ENCODE peak calls at places on chromosomes 2 and 18, in seven cellular contexts. M is WTC11, Y is type B pancreatic cell, Q is H9, Z is choroid plexus epithelial cell, C is colonic mucosa, X is AG04449. P is an unnamed sample.

GRCh38 chr2:5227062-5227699 is 465.0 kb upstream of the SOX11 start:
- DNase-seq in M (no peak), Y (no peak), Q (no peak), Z (peak), C (no peak), X (no peak), P (no peak)

GRCh38 chr2:21358971-21359370 is 235.2 kb downstream of the TDRD15 start:
- DNase-seq in M (no peak), Y (no peak), Q (no peak), Z (peak), C (no peak), X (no peak), P (no peak)

GRCh38 chr2:236216711-236217110 is 47.5 kb downstream of the ASB18 start:
- DNase-seq in M (no peak), Y (peak), Q (peak), Z (no peak), C (peak), X (no peak), P (peak)

GRCh38 chr2:147818741-147819140 is 26.1 kb upstream of the ACVR2A start:
- DNase-seq in M (no peak), Y (no peak), Q (no peak), Z (peak), C (no peak), X (no peak), P (no peak)

GRCh38 chr2:65379721-65380171 is 52.7 kb downstream of the SPRED2 start:
- DNase-seq in M (no peak), Y (no peak), Q (no peak), Z (no peak), C (peak), X (no peak), P (no peak)

GRCh38 chr18:8329186-8329771 is 280.0 kb upstream of the RAB12 start:
- DNase-seq in M (no peak), Y (no peak), Q (no peak), Z (peak), C (no peak), X (peak), P (no peak)

GRCh38 chr2:44015239-44015638 is 19.4 kb upstream of the LRPPRC start:
- DNase-seq in M (no peak), Y (no peak), Q (no peak), Z (no peak), C (no peak), X (no peak), P (no peak)

GRCh38 chr2:109242654-109243331 is 113.8 kb downstream of the SH3RF3 start:
- DNase-seq in M (no peak), Y (no peak), Q (no peak), Z (peak), C (no peak), X (peak), P (peak)

GRCh38 chr18:48789259-48789812 is 161.4 kb downstream of the SMAD7 start:
- DNase-seq in M (no peak), Y (no peak), Q (no peak), Z (no peak), C (no peak), X (no peak), P (no peak)

GRCh38 chr2:155062250-155062985 is 363.9 kb downstream of the KCNJ3 start:
- DNase-seq in M (no peak), Y (no peak), Q (no peak), Z (no peak), C (no peak), X (no peak), P (no peak)

GRCh38 chr18:62717850-62718229 is 2.5 kb downstream of the PHLPP1 start:
- DNase-seq in M (no peak), Y (no peak), Q (no peak), Z (peak), C (no peak), X (no peak), P (no peak)

GRCh38 chr2:56229397-56230060 is 45.7 kb downstream of the CCDC85A start:
- DNase-seq in M (no peak), Y (no peak), Q (no peak), Z (no peak), C (no peak), X (no peak), P (no peak)

GRCh38 chr2:144660518-144661316 is 140.8 kb upstream of the ZEB2 start:
- DNase-seq in M (no peak), Y (no peak), Q (no peak), Z (peak), C (no peak), X (no peak), P (no peak)

GRCh38 chr18:58858591-58859468 is 5.8 kb upstream of the ZNF532 start:
- DNase-seq in M (no peak), Y (no peak), Q (no peak), Z (no peak), C (peak), X (no peak), P (no peak)

GRCh38 chr2:66434679-66435548 is at the start of gene MEIS1:
- DNase-seq in M (peak), Y (peak), Q (peak), Z (peak), C (peak), X (peak), P (peak)

GRCh38 chr2:182163878-182164277 is 178.2 kb downstream of the PPP1R1C start:
- DNase-seq in M (no peak), Y (no peak), Q (no peak), Z (no peak), C (no peak), X (no peak), P (no peak)

GRCh38 chr2:211745295-211746097 is 793.1 kb downstream of the ERBB4 start:
- DNase-seq in M (peak), Y (no peak), Q (peak), Z (peak), C (peak), X (no peak), P (no peak)

GRCh38 chr2:101692766-101693165 is 4.7 kb upstream of the MAP4K4 start:
- DNase-seq in M (no peak), Y (no peak), Q (no peak), Z (no peak), C (no peak), X (no peak), P (no peak)

GRCh38 chr18:65206551-65207260 is 544.1 kb upstream of the CDH7 start:
- DNase-seq in M (peak), Y (no peak), Q (peak), Z (no peak), C (no peak), X (no peak), P (no peak)

GRCh38 chr2:120175000-120175581 is 48.1 kb downstream of the TMEM185B start:
- DNase-seq in M (no peak), Y (no peak), Q (no peak), Z (peak), C (peak), X (peak), P (no peak)

GRCh38 chr2:36982467-36982866 is 16.1 kb upstream of the STRN start:
- DNase-seq in M (no peak), Y (no peak), Q (no peak), Z (no peak), C (no peak), X (no peak), P (no peak)

GRCh38 chr2:219997341-219997851 is 370.0 kb downstream of the SLC4A3 start:
- DNase-seq in M (peak), Y (no peak), Q (peak), Z (peak), C (peak), X (no peak), P (peak)

GRCh38 chr2:84494070-84494469 is 22.2 kb upstream of the DNAH6 start:
- DNase-seq in M (no peak), Y (no peak), Q (no peak), Z (no peak), C (no peak), X (no peak), P (no peak)

GRCh38 chr18:54116541-54117257 is 107.8 kb downstream of the MBD2 start:
- DNase-seq in M (no peak), Y (no peak), Q (no peak), Z (peak), C (no peak), X (no peak), P (no peak)

GRCh38 chr2:241724259-241724974 is 10.0 kb upstream of the D2HGDH start:
- DNase-seq in M (peak), Y (no peak), Q (peak), Z (no peak), C (no peak), X (no peak), P (no peak)

GRCh38 chr18:5500158-5500939 is 43.4 kb downstream of the EPB41L3 start:
- DNase-seq in M (no peak), Y (no peak), Q (no peak), Z (no peak), C (no peak), X (no peak), P (no peak)

GRCh38 chr2:424306-425172 is 136.6 kb upstream of the ALKAL2 start:
- DNase-seq in M (no peak), Y (no peak), Q (no peak), Z (peak), C (no peak), X (no peak), P (peak)

GRCh38 chr2:4979127-4979526 is 713.1 kb upstream of the SOX11 start:
- DNase-seq in M (no peak), Y (no peak), Q (no peak), Z (no peak), C (no peak), X (no peak), P (no peak)

GRCh38 chr2:201357216-201357615 is at the start of gene FLACC1:
- DNase-seq in M (peak), Y (no peak), Q (peak), Z (peak), C (no peak), X (no peak), P (no peak)

GRCh38 chr2:29238497-29238896 is 123.3 kb downstream of the CLIP4 start:
- DNase-seq in M (peak), Y (no peak), Q (peak), Z (peak), C (no peak), X (no peak), P (no peak)

GRCh38 chr2:85112906-85113625 is 20.1 kb upstream of the TCF7L1 start:
- DNase-seq in M (no peak), Y (no peak), Q (no peak), Z (no peak), C (no peak), X (no peak), P (peak)

GRCh38 chr2:134142903-134143302 is 111.0 kb upstream of the MGAT5 start:
- DNase-seq in M (no peak), Y (no peak), Q (no peak), Z (peak), C (no peak), X (no peak), P (no peak)

GRCh38 chr2:86035883-86036789 is 69.5 kb downstream of the POLR1A start:
- DNase-seq in M (no peak), Y (no peak), Q (no peak), Z (peak), C (peak), X (no peak), P (no peak)

GRCh38 chr2:47274054-47274779 is 119.1 kb upstream of the STPG4 start:
- DNase-seq in M (no peak), Y (no peak), Q (no peak), Z (peak), C (no peak), X (peak), P (no peak)

GRCh38 chr18:8506251-8507049 is 102.8 kb upstream of the RAB12 start:
- DNase-seq in M (no peak), Y (no peak), Q (no peak), Z (no peak), C (no peak), X (no peak), P (no peak)

GRCh38 chr2:84925724-84926376 is 20.4 kb downstream of the TMSB10 start:
- DNase-seq in M (peak), Y (peak), Q (peak), Z (peak), C (peak), X (no peak), P (peak)

GRCh38 chr2:110741491-110741980 is 9.2 kb downstream of the ACOXL start:
- DNase-seq in M (peak), Y (no peak), Q (peak), Z (no peak), C (no peak), X (no peak), P (no peak)

GRCh38 chr2:178306351-178307073 is 112.2 kb downstream of the OSBPL6 start:
- DNase-seq in M (peak), Y (no peak), Q (peak), Z (peak), C (peak), X (no peak), P (no peak)

GRCh38 chr2:9160732-9161131 is 45.9 kb upstream of the ASAP2 start:
- DNase-seq in M (peak), Y (no peak), Q (peak), Z (no peak), C (no peak), X (no peak), P (no peak)
- TF ChIP-seq CTCF in M (no peak), Y (no peak), Q (peak), Z (no peak), C (no peak), X (no peak), P (no peak)

DNA sequence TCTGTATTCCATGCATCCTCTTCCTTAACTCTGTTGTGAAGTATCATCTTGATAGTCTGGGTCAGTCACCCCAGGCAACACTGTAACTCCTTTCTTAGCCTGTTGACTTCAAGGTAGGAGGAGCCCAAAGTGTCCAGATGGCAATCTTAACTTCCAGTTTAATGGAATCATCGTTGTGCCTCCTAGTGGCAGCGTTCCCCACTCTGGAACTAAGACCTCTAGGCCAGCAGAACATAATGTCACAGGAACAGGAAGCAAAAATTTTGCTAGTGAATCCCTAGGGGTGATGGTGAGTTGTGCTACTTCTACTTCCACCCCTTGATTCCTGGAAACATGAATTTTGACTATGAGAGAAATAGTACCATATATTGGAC is 11.7 kb downstream of the SGPP2 start:
- DNase-seq in M (peak), Y (no peak), Q (no peak), Z (no peak), C (no peak), X (no peak), P (peak)
- TF ChIP-seq CTCF in M (no peak), Y (no peak), Q (peak), Z (no peak), C (no peak), X (no peak), P (no peak)

DNA sequence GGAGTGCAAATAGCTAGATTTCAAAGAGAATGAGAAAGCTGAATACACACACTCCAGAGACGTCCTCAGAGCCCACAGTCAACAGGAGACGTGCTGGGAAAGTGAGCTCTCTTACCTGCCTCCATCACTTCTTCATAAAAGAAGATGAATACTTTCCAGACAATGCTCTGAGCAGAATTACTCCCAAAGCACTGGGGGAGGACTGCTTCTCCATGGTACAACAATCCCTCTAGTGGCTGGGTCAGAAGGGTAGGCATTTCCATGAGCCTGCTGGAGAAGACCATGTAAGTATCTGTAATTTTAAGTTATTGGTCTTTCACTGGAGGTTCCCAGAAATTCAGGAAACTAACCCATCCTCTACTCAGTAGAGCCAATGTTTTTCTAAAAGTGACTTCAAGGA is 190.3 kb downstream of the RBM43 start:
- DNase-seq in M (peak), Y (no peak), Q (peak), Z (peak), C (no peak), X (no peak), P (no peak)
- TF ChIP-seq CTCF in M (no peak), Y (peak), Q (peak), Z (peak), C (no peak), X (peak), P (peak)

GRCh38 chr18:33745396-33745795 is 167.4 kb downstream of the ASXL3 start:
- DNase-seq in M (no peak), Y (no peak), Q (no peak), Z (no peak), C (no peak), X (no peak), P (no peak)

GRCh38 chr18:33749831-33750230 is 171.8 kb downstream of the ASXL3 start:
- DNase-seq in M (no peak), Y (no peak), Q (no peak), Z (no peak), C (no peak), X (no peak), P (no peak)

GRCh38 chr18:33746261-33746660 is 168.2 kb downstream of the ASXL3 start:
- DNase-seq in M (no peak), Y (no peak), Q (no peak), Z (no peak), C (no peak), X (no peak), P (no peak)

GRCh38 chr18:33744032-33744697 is 166.1 kb downstream of the ASXL3 start:
- DNase-seq in M (no peak), Y (no peak), Q (no peak), Z (no peak), C (peak), X (no peak), P (no peak)
- TF ChIP-seq CTCF in M (no peak), Y (peak), Q (peak), Z (peak), C (no peak), X (no peak), P (no peak)

DNA sequence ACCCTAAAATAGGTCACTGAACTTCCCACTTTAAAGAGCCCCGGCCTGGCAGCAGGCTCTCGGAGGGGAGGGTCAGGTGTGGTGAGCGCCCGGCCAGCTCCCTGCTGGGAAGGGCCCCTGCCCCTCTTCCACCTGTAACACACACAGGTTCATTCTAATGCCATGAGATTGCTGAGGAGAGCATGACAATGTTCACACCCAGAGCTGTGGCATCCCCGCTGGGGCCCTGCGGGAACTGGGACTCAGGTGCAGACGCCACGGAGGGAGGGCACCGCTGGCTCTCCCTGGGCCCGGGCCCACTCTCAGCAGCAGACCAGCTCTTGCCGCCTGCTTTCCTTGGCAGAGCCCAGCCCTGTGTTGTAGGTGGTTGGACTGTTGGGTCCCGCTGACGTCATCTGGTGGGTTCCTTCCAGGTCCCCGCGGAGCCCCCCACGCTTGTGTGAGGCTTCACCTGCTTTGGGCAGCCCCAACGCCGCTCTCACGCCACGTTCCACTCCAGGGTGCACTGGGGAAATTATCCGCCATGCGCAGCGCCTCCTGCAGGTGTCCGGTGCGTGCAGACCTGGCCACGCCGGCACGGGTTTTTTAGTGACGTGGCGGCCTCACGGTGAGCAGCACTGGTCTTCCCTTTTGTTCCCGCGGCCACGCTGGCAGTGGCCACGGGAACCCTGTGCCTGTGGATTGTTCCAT is 50.4 kb upstream of the KCNG2 start:
- DNase-seq in M (no peak), Y (no peak), Q (no peak), Z (no peak), C (no peak), X (no peak), P (no peak)
- TF ChIP-seq CTCF in M (no peak), Y (no peak), Q (peak), Z (no peak), C (no peak), X (no peak), P (no peak)

GRCh38 chr2:230751062-230751461 is 38.4 kb downstream of the CAB39 start:
- DNase-seq in M (no peak), Y (no peak), Q (no peak), Z (peak), C (no peak), X (no peak), P (no peak)

GRCh38 chr2:230748087-230748486 is 35.4 kb downstream of the CAB39 start:
- DNase-seq in M (no peak), Y (no peak), Q (no peak), Z (no peak), C (no peak), X (no peak), P (no peak)

GRCh38 chr2:230746213-230746612 is 33.6 kb downstream of the CAB39 start:
- DNase-seq in M (no peak), Y (no peak), Q (no peak), Z (no peak), C (no peak), X (no peak), P (no peak)

GRCh38 chr2:230754200-230754599 is 41.6 kb downstream of the CAB39 start:
- DNase-seq in M (no peak), Y (no peak), Q (no peak), Z (no peak), C (no peak), X (no peak), P (no peak)

GRCh38 chr2:230749111-230749510 is 36.5 kb downstream of the CAB39 start:
- DNase-seq in M (no peak), Y (no peak), Q (no peak), Z (peak), C (no peak), X (no peak), P (no peak)
- TF ChIP-seq CTCF in M (no peak), Y (no peak), Q (no peak), Z (no peak), C (no peak), X (no peak), P (no peak)